ENCODE peak calls at places on chromosomes 4 and X, in seven cellular contexts. J is AG04450, A is hepatocyte, D is esophagus squamous epithelium, T is body of pancreas, E is HepG2, U is heart right ventricle. K is an unnamed sample. For H3K27me3, the result is how much of the 10 kb centered on the place peaks cover.

GRCh38 chr4:138916763-138917162 is 98.8 kb upstream of the NOCT start:
- DNase-seq in A (no peak), D (no peak), T (no peak), J (no peak), U (no peak), E (no peak), K (no peak)

GRCh38 chrX:133177202-133177601 is 41.0 kb downstream of the TFDP3 start:
- DNase-seq in D (no peak), E (no peak), A (no peak), U (no peak), T (no peak), J (no peak), K (no peak)

GRCh38 chr4:73718375-73719373 is 21.7 kb upstream of the CXCL8 start:
- DNase-seq in A (no peak), J (no peak), U (no peak), E (no peak), T (no peak), D (no peak), K (no peak)

GRCh38 chr4:5893013-5893580 is at the start of gene CRMP1:
- DNase-seq in A (peak), U (no peak), J (no peak), D (no peak), E (no peak), T (no peak), K (peak)

GRCh38 chr4:101282076-101282844 is 65.1 kb downstream of the PPP3CA start:
- DNase-seq in D (no peak), J (no peak), E (no peak), U (no peak), T (no peak), A (no peak), K (peak)

GRCh38 chr4:146382194-146382593 is 139.5 kb downstream of the SLC10A7 start:
- DNase-seq in E (no peak), D (no peak), T (no peak), J (no peak), U (no peak), A (no peak), K (no peak)

GRCh38 chr4:14726441-14727405 is 275.6 kb upstream of the CPEB2 start:
- DNase-seq in T (peak), A (no peak), D (no peak), E (no peak), J (no peak), U (no peak), K (no peak)

GRCh38 chr4:37268311-37268710 is 23.8 kb downstream of the NWD2 start:
- DNase-seq in D (no peak), A (peak), U (no peak), T (no peak), J (no peak), E (no peak), K (no peak)

GRCh38 chrX:13816899-13817298 is at the start of gene GPM6B:
- DNase-seq in E (no peak), D (no peak), T (no peak), U (no peak), J (no peak), A (no peak), K (no peak)

GRCh38 chrX:9611436-9612145 is 146.7 kb downstream of the TBL1X start:
- DNase-seq in T (no peak), D (no peak), U (no peak), A (no peak), E (peak), J (no peak), K (no peak)

GRCh38 chr4:10201356-10202223 is 85.0 kb upstream of the WDR1 start:
- DNase-seq in J (no peak), A (no peak), E (no peak), D (no peak), T (no peak), U (no peak), K (no peak)

GRCh38 chr4:102554482-102554881 is 53.3 kb downstream of the NFKB1 start:
- DNase-seq in J (peak), T (peak), E (no peak), D (no peak), A (no peak), U (peak), K (peak)

GRCh38 chr4:156169011-156169410 is 215.3 kb upstream of the CTSO start:
- DNase-seq in A (peak), J (peak), E (peak), T (peak), U (peak), D (no peak), K (peak)

GRCh38 chr4:110518889-110519490 is 43.0 kb downstream of the ENPEP start:
- DNase-seq in T (peak), E (peak), J (no peak), A (peak), D (no peak), U (no peak), K (peak)

GRCh38 chr4:183988874-183989273 is 83.8 kb downstream of the STOX2 start:
- DNase-seq in U (no peak), E (no peak), T (no peak), D (no peak), A (no peak), J (no peak), K (no peak)

GRCh38 chr4:153166971-153167501 is 37.2 kb upstream of the TRIM2 start:
- DNase-seq in E (peak), A (no peak), T (no peak), D (no peak), U (no peak), J (no peak), K (no peak)

GRCh38 chr4:69383281-69383680 is 103.0 kb downstream of the UGT2B28 start:
- DNase-seq in T (no peak), A (no peak), D (no peak), U (no peak), E (no peak), J (no peak), K (no peak)

GRCh38 chr4:174749091-174749490 is 80.0 kb downstream of the GLRA3 start:
- DNase-seq in A (no peak), E (no peak), J (no peak), T (no peak), D (no peak), U (no peak), K (no peak)

GRCh38 chr4:121706595-121707021 is 9.8 kb upstream of the ANXA5 start:
- DNase-seq in E (no peak), J (no peak), T (no peak), U (no peak), A (no peak), D (no peak), K (no peak)

GRCh38 chrX:106177982-106178321 is 9.8 kb downstream of the PWWP3B start:
- DNase-seq in J (no peak), D (no peak), A (no peak), E (no peak), U (no peak), T (no peak), K (no peak)

GRCh38 chrX:106177106-106177981 is 9.2 kb downstream of the PWWP3B start:
- DNase-seq in T (peak), U (peak), J (no peak), A (peak), E (no peak), D (no peak), K (peak)

DNA sequence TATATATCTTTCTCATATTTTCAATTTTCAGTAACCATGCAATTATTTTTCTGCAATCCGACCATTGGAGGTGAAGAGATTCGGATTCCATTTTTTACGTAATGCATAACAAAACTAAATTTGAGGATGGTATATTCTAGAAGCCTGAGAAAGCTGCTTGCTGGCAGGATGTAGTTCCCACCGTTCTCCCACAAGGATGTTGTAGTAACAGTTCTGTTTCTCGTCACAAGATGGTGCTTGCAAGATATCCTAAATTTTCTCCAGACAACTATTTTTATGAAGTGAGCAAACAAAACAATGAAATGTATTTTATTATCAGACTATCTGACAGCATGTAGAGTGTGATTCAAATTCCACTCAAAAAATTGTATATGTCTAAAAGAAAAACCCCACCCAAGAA is 10.7 kb downstream of the PWWP3B start:
- DNase-seq in E (no peak), T (no peak), D (no peak), U (no peak), A (no peak), J (no peak), K (no peak)
- TF ChIP-seq CTCF in E (no peak), T (no peak), D (no peak), U (peak), A (peak), J (no peak), K (no peak)

DNA sequence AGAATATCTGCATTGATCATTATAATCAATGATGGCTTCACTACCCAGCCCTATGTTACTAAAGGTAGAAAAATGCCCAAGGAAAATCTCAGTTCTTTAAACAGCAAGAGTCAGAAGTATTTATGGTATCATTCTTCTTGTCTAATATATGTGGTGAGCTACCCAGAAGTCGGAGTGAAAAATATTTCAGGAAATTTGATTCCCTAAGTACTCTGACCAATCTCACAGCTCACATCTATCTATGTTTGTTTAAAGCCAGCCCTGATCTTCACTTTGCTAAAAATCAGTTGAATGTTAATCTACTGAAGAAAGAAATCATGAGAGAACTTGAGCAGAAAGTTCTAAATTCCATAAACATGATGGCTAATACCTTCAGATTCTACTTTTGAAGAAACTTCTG is 522.9 kb upstream of the SLIT2 start:
- DNase-seq in J (no peak), D (no peak), E (no peak), U (no peak), T (no peak), A (no peak), K (no peak)
- H3K27me3 ChIP-seq in J (under half), D (under half), E (under half), U (under half), T (under half), A (under half), K (under half)

GRCh38 chrX:56279869-56280268 is 47.7 kb downstream of the KLF8 start:
- DNase-seq in E (no peak), U (no peak), J (no peak), D (no peak), T (no peak), A (no peak), K (no peak)

GRCh38 chrX:56284269-56284668 is 52.1 kb downstream of the KLF8 start:
- DNase-seq in U (no peak), J (no peak), D (no peak), E (no peak), A (no peak), T (no peak), K (no peak)

DNA sequence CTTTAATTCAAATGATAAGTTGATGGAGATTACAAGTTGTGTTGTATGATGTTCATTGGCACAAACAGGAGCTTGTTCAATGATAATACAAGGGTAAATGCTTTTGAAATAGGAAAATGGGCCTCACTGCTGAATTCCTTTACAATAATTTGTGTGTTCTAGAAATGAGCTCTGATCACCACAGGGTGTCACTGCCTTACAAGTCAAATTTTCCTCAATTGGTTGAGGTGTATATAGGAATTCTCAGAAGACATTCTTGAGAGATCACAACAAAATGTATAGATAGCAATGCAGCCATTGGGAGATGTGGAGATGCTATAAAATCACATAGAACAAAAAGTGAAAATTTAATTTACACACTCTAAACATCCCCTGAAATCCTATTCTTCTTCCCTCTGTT is 49.6 kb downstream of the KLF8 start:
- DNase-seq in E (peak), T (no peak), J (no peak), D (no peak), A (peak), U (no peak), K (no peak)
- TF ChIP-seq CTCF in E (peak), T (no peak), J (peak), D (no peak), A (peak), U (peak), K (peak)

GRCh38 chr4:65668201-65669007 is 1.9 kb downstream of the EPHA5 start:
- DNase-seq in E (no peak), D (no peak), A (peak), T (no peak), U (no peak), J (no peak), K (peak)

GRCh38 chr4:65669008-65669971 is 999 bp downstream of the EPHA5 start:
- DNase-seq in D (no peak), U (no peak), T (no peak), E (no peak), J (no peak), A (peak), K (peak)

GRCh38 chr4:65669981-65670330 is 333 bp downstream of the EPHA5 start:
- DNase-seq in T (no peak), E (no peak), J (no peak), U (no peak), D (no peak), A (no peak), K (no peak)

GRCh38 chr4:65671402-65671801 is 1.1 kb upstream of the EPHA5 start:
- DNase-seq in U (no peak), D (no peak), A (no peak), E (peak), J (no peak), T (no peak), K (no peak)

DNA sequence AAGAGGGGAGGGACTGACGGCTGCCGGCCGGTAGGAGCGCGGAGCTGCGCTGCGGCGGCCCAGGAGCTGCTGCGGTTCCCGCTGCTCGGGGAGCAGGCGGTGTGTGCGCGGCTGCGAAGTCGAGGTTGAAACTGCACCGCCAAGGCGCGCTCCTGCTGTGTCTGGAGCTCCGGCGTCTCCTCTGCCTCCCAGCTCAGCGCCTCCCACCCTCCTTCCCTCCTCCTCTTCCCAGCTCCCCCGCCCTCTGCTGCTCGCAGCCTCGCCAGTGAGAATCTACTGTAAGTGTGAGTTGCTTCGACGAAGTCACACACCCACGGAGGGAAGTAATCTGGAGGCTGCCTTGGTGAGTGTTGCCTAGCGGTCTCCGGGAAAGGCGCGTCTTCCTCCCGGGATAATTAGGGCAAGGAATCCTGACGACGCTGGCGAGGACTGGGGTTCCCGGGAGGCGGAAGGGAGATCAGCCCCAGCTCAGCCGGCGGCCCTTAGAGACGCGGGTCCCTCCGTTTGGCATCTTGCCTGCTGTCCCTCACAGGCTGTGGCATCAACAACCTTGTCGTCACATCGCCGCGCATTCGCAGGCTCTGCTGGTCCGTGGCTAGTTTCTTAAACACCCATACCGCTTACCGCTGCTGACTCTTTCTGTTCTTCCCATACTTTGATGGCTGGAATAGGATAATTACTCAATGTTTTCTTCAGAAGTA is at the start of gene EPHA5:
- DNase-seq in A (peak), U (peak), E (peak), J (peak), T (peak), D (no peak), K (peak)
- H3K27me3 ChIP-seq in A (half or more), U (under half), E (under half), J (under half), T (under half), D (half or more), K (half or more)

GRCh38 chr4:181939199-181939945 is 303.8 kb upstream of the TENM3 start:
- DNase-seq in J (no peak), U (no peak), D (no peak), T (no peak), E (no peak), A (peak), K (peak)
- TF ChIP-seq CTCF in J (no peak), U (no peak), D (no peak), T (no peak), E (no peak), A (no peak), K (peak)

DNA sequence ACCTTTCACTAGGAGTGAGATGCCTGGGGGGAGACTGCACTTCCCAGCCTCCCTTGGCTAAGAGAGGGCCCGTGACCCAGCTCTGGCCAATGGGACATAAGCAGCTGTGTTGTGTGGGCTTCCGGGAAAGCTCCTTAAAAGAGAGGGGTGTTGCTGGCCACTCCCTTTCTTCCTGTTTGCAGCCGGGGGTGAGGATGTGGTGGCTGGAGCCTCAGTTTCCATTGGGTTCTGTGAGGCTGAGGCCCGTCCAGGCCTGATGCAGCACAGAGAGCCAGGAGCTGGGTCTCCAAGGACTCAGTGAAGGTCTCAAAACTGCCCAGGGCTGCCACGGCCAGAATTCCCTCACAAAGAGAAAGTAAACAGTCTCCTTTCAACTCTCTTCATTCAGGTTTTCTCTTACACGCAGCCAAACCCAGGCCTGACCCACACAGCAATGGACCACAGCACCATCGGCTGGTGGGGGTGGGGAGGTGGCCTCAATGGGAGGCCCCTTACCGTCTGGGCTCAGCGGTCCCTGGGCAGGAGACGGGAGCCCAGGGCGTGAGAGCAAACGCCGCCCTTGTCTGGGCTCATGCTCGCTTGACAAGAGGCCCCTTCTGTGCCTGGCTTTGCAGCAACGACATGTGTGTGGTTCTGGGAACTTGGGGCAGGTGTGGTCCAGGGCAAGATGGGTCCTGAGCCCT is 6.6 kb downstream of the NKX1-1 start:
- DNase-seq in J (no peak), U (no peak), E (no peak), T (no peak), D (no peak), A (no peak), K (no peak)
- H3K27me3 ChIP-seq in J (under half), U (under half), E (under half), T (under half), D (half or more), A (under half), K (half or more)

GRCh38 chr4:7086384-7086783 is 18.5 kb upstream of the GRPEL1 start:
- DNase-seq in T (no peak), D (no peak), U (no peak), J (no peak), A (no peak), E (no peak), K (no peak)
- TF ChIP-seq CTCF in T (no peak), D (no peak), U (no peak), J (no peak), A (no peak), E (no peak), K (no peak)

DNA sequence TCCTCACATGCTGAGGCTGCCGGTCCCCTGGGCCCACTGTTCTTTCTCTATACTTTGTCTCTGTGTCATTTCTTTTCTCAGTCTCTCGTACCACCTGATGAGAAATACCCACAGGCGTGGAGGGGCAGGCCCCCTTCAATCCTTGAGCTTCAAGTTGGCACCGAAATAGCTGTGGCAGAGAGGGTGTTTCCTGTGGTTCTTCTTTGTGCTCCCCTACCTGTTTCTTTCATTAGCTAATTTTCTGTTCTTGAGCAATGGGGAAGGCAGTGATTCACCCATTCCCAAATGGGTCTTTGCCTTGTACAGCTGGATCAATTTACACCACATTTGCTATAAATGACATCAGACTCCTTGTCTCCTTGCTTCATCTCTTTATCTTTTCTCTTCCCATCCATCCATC is 2.1 kb upstream of the CYSLTR1 start:
- DNase-seq in J (no peak), E (no peak), A (no peak), T (no peak), D (no peak), U (no peak), K (no peak)
- H3K27me3 ChIP-seq in J (under half), E (under half), A (under half), T (under half), D (under half), U (under half), K (under half)